ENCODE peak calls at places on chromosomes 1 and 21, in eight cellular contexts. One of them, this sample, is unnamed.

GRCh38 chr1:47738560-47739182 is 258.5 kb downstream of the TRABD2B start:
- DNase-seq in globus pallidus: no peak
- DNase-seq in OCI-LY7: no peak
- DNase-seq in endothelial cell: peak
- DNase-seq in neural progenitor cell: peak
- DNase-seq in nucleus accumbens: no peak
- DNase-seq in NCI-H345: peak
- DNase-seq in NAMALWA: peak
- DNase-seq in this sample: peak

GRCh38 chr1:232880354-232880753 is 70.1 kb upstream of the NTPCR start:
- DNase-seq in globus pallidus: peak
- DNase-seq in OCI-LY7: peak
- DNase-seq in endothelial cell: peak
- DNase-seq in neural progenitor cell: peak
- DNase-seq in nucleus accumbens: no peak
- DNase-seq in NCI-H345: no peak
- DNase-seq in NAMALWA: peak
- DNase-seq in this sample: peak

GRCh38 chr1:170471310-170471839 is 60.6 kb upstream of the GORAB start:
- DNase-seq in globus pallidus: no peak
- DNase-seq in OCI-LY7: no peak
- DNase-seq in endothelial cell: no peak
- DNase-seq in neural progenitor cell: no peak
- DNase-seq in nucleus accumbens: no peak
- DNase-seq in NCI-H345: no peak
- DNase-seq in NAMALWA: no peak
- DNase-seq in this sample: no peak

GRCh38 chr1:163174524-163175437 is 27.9 kb downstream of the RGS5 start:
- DNase-seq in globus pallidus: peak
- DNase-seq in OCI-LY7: peak
- DNase-seq in endothelial cell: peak
- DNase-seq in neural progenitor cell: peak
- DNase-seq in nucleus accumbens: peak
- DNase-seq in NCI-H345: peak
- DNase-seq in NAMALWA: peak
- DNase-seq in this sample: peak

GRCh38 chr1:23224721-23225648 is 7.7 kb upstream of the HTR1D start:
- DNase-seq in globus pallidus: no peak
- DNase-seq in OCI-LY7: no peak
- DNase-seq in endothelial cell: peak
- DNase-seq in neural progenitor cell: no peak
- DNase-seq in nucleus accumbens: no peak
- DNase-seq in NCI-H345: no peak
- DNase-seq in NAMALWA: no peak
- DNase-seq in this sample: no peak

GRCh38 chr1:15191785-15192184 is 38.2 kb downstream of the TMEM51 start:
- DNase-seq in globus pallidus: no peak
- DNase-seq in OCI-LY7: no peak
- DNase-seq in endothelial cell: no peak
- DNase-seq in neural progenitor cell: no peak
- DNase-seq in nucleus accumbens: no peak
- DNase-seq in NCI-H345: no peak
- DNase-seq in NAMALWA: no peak
- DNase-seq in this sample: no peak

GRCh38 chr1:41534181-41535076 is 49.9 kb upstream of the EDN2 start:
- DNase-seq in globus pallidus: no peak
- DNase-seq in OCI-LY7: no peak
- DNase-seq in endothelial cell: no peak
- DNase-seq in neural progenitor cell: no peak
- DNase-seq in nucleus accumbens: no peak
- DNase-seq in NCI-H345: no peak
- DNase-seq in NAMALWA: no peak
- DNase-seq in this sample: no peak

GRCh38 chr1:23403735-23404486 is 20.6 kb downstream of the TCEA3 start:
- DNase-seq in globus pallidus: peak
- DNase-seq in OCI-LY7: peak
- DNase-seq in endothelial cell: peak
- DNase-seq in neural progenitor cell: peak
- DNase-seq in nucleus accumbens: peak
- DNase-seq in NCI-H345: peak
- DNase-seq in NAMALWA: peak
- DNase-seq in this sample: peak

GRCh38 chr1:69947837-69948236 is 257.5 kb downstream of the LRRC40 start:
- DNase-seq in globus pallidus: no peak
- DNase-seq in OCI-LY7: no peak
- DNase-seq in endothelial cell: no peak
- DNase-seq in neural progenitor cell: no peak
- DNase-seq in nucleus accumbens: no peak
- DNase-seq in NCI-H345: no peak
- DNase-seq in NAMALWA: no peak
- DNase-seq in this sample: no peak

GRCh38 chr1:208924011-208924410 is 659.5 kb upstream of the CAMK1G start:
- DNase-seq in globus pallidus: no peak
- DNase-seq in OCI-LY7: no peak
- DNase-seq in endothelial cell: no peak
- DNase-seq in neural progenitor cell: no peak
- DNase-seq in nucleus accumbens: no peak
- DNase-seq in NCI-H345: no peak
- DNase-seq in NAMALWA: no peak
- DNase-seq in this sample: no peak

GRCh38 chr1:246800800-246801199 is 76.6 kb downstream of the SCCPDH start:
- DNase-seq in globus pallidus: no peak
- DNase-seq in OCI-LY7: no peak
- DNase-seq in endothelial cell: no peak
- DNase-seq in neural progenitor cell: no peak
- DNase-seq in nucleus accumbens: no peak
- DNase-seq in NCI-H345: peak
- DNase-seq in NAMALWA: no peak
- DNase-seq in this sample: no peak

GRCh38 chr1:1577367-1578011 is 2.8 kb upstream of the SSU72 start:
- DNase-seq in globus pallidus: no peak
- DNase-seq in OCI-LY7: no peak
- DNase-seq in endothelial cell: no peak
- DNase-seq in neural progenitor cell: no peak
- DNase-seq in nucleus accumbens: no peak
- DNase-seq in NCI-H345: no peak
- DNase-seq in NAMALWA: no peak
- DNase-seq in this sample: no peak

GRCh38 chr1:211559222-211560010 is 19.5 kb downstream of the SLC30A1 start:
- DNase-seq in globus pallidus: no peak
- DNase-seq in OCI-LY7: no peak
- DNase-seq in endothelial cell: no peak
- DNase-seq in neural progenitor cell: no peak
- DNase-seq in nucleus accumbens: no peak
- DNase-seq in NCI-H345: no peak
- DNase-seq in NAMALWA: no peak
- DNase-seq in this sample: no peak

GRCh38 chr1:43058545-43059360 is 100.1 kb upstream of the SLC2A1 start:
- DNase-seq in globus pallidus: no peak
- DNase-seq in OCI-LY7: no peak
- DNase-seq in endothelial cell: no peak
- DNase-seq in neural progenitor cell: peak
- DNase-seq in nucleus accumbens: no peak
- DNase-seq in NCI-H345: no peak
- DNase-seq in NAMALWA: no peak
- DNase-seq in this sample: no peak

GRCh38 chr1:237953238-237953637 is 62.5 kb upstream of the ZP4 start:
- DNase-seq in globus pallidus: no peak
- DNase-seq in OCI-LY7: no peak
- DNase-seq in endothelial cell: no peak
- DNase-seq in neural progenitor cell: peak
- DNase-seq in nucleus accumbens: no peak
- DNase-seq in NCI-H345: no peak
- DNase-seq in NAMALWA: no peak
- DNase-seq in this sample: no peak

GRCh38 chr1:31705080-31705866 is 1.5 kb upstream of the COL16A1 start:
- DNase-seq in globus pallidus: peak
- DNase-seq in OCI-LY7: peak
- DNase-seq in endothelial cell: peak
- DNase-seq in neural progenitor cell: peak
- DNase-seq in nucleus accumbens: peak
- DNase-seq in NCI-H345: no peak
- DNase-seq in NAMALWA: no peak
- DNase-seq in this sample: peak

GRCh38 chr21:44013380-44014088 is 1.4 kb downstream of the TRAPPC10 start:
- DNase-seq in globus pallidus: no peak
- DNase-seq in OCI-LY7: peak
- DNase-seq in endothelial cell: peak
- DNase-seq in neural progenitor cell: no peak
- DNase-seq in nucleus accumbens: no peak
- DNase-seq in NCI-H345: peak
- DNase-seq in NAMALWA: peak
- DNase-seq in this sample: peak

GRCh38 chr21:32477424-32477745 is 64.9 kb downstream of the EVA1C start:
- DNase-seq in globus pallidus: no peak
- DNase-seq in OCI-LY7: no peak
- DNase-seq in endothelial cell: no peak
- DNase-seq in neural progenitor cell: no peak
- DNase-seq in nucleus accumbens: no peak
- DNase-seq in NCI-H345: no peak
- DNase-seq in NAMALWA: no peak
- DNase-seq in this sample: no peak

GRCh38 chr1:214441119-214441518 is 110.3 kb downstream of the PTPN14 start:
- DNase-seq in globus pallidus: no peak
- DNase-seq in OCI-LY7: no peak
- DNase-seq in endothelial cell: no peak
- DNase-seq in neural progenitor cell: no peak
- DNase-seq in nucleus accumbens: no peak
- DNase-seq in NCI-H345: no peak
- DNase-seq in NAMALWA: no peak
- DNase-seq in this sample: no peak

GRCh38 chr1:89605692-89606091 is 27.2 kb upstream of the LRRC8C start:
- DNase-seq in globus pallidus: no peak
- DNase-seq in OCI-LY7: no peak
- DNase-seq in endothelial cell: no peak
- DNase-seq in neural progenitor cell: no peak
- DNase-seq in nucleus accumbens: no peak
- DNase-seq in NCI-H345: no peak
- DNase-seq in NAMALWA: no peak
- DNase-seq in this sample: no peak

GRCh38 chr21:45050361-45050785 is 24.0 kb upstream of the ADARB1 start:
- DNase-seq in globus pallidus: no peak
- DNase-seq in OCI-LY7: no peak
- DNase-seq in endothelial cell: no peak
- DNase-seq in neural progenitor cell: no peak
- DNase-seq in nucleus accumbens: no peak
- DNase-seq in NCI-H345: no peak
- DNase-seq in NAMALWA: no peak
- DNase-seq in this sample: no peak

GRCh38 chr1:34858901-34859441 is 578 bp downstream of the SMIM12 start:
- DNase-seq in globus pallidus: no peak
- DNase-seq in OCI-LY7: peak
- DNase-seq in endothelial cell: peak
- DNase-seq in neural progenitor cell: no peak
- DNase-seq in nucleus accumbens: no peak
- DNase-seq in NCI-H345: no peak
- DNase-seq in NAMALWA: peak
- DNase-seq in this sample: no peak

GRCh38 chr1:229190057-229190590 is 80.8 kb upstream of the RAB4A start:
- DNase-seq in globus pallidus: no peak
- DNase-seq in OCI-LY7: no peak
- DNase-seq in endothelial cell: no peak
- DNase-seq in neural progenitor cell: no peak
- DNase-seq in nucleus accumbens: no peak
- DNase-seq in NCI-H345: no peak
- DNase-seq in NAMALWA: no peak
- DNase-seq in this sample: no peak

This sample was measured in cerebellar cortex.